ENCODE peak calls at places on chromosomes 16 and 17, in five cellular contexts. L is neural progenitor cell, C is IMR-90, X is MM.1S, O is GM23248. Q is an unnamed sample.

GRCh38 chr17:3798273-3799180 is 2.5 kb downstream of the ITGAE start:
- DNase-seq in L (no peak), C (no peak), X (no peak), O (peak; percentile 9), Q (no peak)

GRCh38 chr17:30323262-30323894 is 10.5 kb downstream of the TMIGD1 start:
- DNase-seq in L (no peak), C (no peak), X (no peak), O (no peak), Q (no peak)

GRCh38 chr16:86951831-86952598 is 365.2 kb downstream of the C16orf95 start:
- DNase-seq in L (no peak), C (peak; percentile 99), X (no peak), O (peak; percentile 97), Q (no peak)

GRCh38 chr17:81166033-81166472 is at the start of gene AATK:
- DNase-seq in L (no peak), C (no peak), X (no peak), O (no peak), Q (no peak)

GRCh38 chr16:56886826-56887225 is 21.8 kb downstream of the SLC12A3 start:
- DNase-seq in L (no peak), C (no peak), X (no peak), O (no peak), Q (no peak)

GRCh38 chr16:74078877-74079586 is 217.6 kb upstream of the PSMD7 start:
- DNase-seq in L (no peak), C (no peak), X (no peak), O (no peak), Q (no peak)

GRCh38 chr16:57810197-57811024 is 8.1 kb upstream of the KIFC3 start:
- DNase-seq in L (peak; percentile 47), C (peak; percentile 68), X (peak; percentile 96), O (peak; percentile 95), Q (no peak)

GRCh38 chr17:82636626-82637598 is 11.3 kb downstream of the WDR45B start:
- DNase-seq in L (no peak), C (no peak), X (no peak), O (no peak), Q (no peak)

GRCh38 chr17:32636593-32637218 is 149.9 kb downstream of the CDK5R1 start:
- DNase-seq in L (no peak), C (no peak), X (no peak), O (no peak), Q (peak; percentile 25)

GRCh38 chr16:68356249-68356918 is 45.6 kb downstream of the PRMT7 start:
- DNase-seq in L (no peak), C (no peak), X (peak; percentile 96), O (no peak), Q (no peak)

GRCh38 chr16:84836234-84836647 is 16.5 kb downstream of the CRISPLD2 start:
- DNase-seq in L (peak; percentile 85), C (peak; percentile 100), X (no peak), O (peak; percentile 100), Q (peak; percentile 32)

GRCh38 chr17:57045868-57046671 is 39.0 kb upstream of the AKAP1 start:
- DNase-seq in L (no peak), C (no peak), X (no peak), O (peak; percentile 23), Q (no peak)

GRCh38 chr16:8741636-8742427 is 55.6 kb downstream of the TMEM186 start:
- DNase-seq in L (no peak), C (no peak), X (no peak), O (no peak), Q (no peak)

GRCh38 chr16:921321-921905 is 49.4 kb downstream of the LMF1 start:
- DNase-seq in L (peak; percentile 1), C (no peak), X (no peak), O (no peak), Q (no peak)

GRCh38 chr16:51165043-51165442 is 14.0 kb upstream of the SALL1 start:
- DNase-seq in L (no peak), C (no peak), X (no peak), O (no peak), Q (no peak)

GRCh38 chr16:19751478-19751877 is 33.4 kb downstream of the IQCK start:
- DNase-seq in L (no peak), C (no peak), X (no peak), O (no peak), Q (no peak)

GRCh38 chr17:1039511-1040215 is 42.7 kb downstream of the TIMM22 start:
- DNase-seq in L (no peak), C (no peak), X (no peak), O (no peak), Q (no peak)

GRCh38 chr17:9402590-9403199 is 172.9 kb downstream of the STX8 start:
- DNase-seq in L (peak; percentile 39), C (peak; percentile 23), X (peak; percentile 21), O (peak; percentile 48), Q (no peak)

GRCh38 chr17:66848496-66848895 is 13.6 kb downstream of the CACNG5 start:
- DNase-seq in L (no peak), C (no peak), X (no peak), O (no peak), Q (no peak)

GRCh38 chr17:27207073-27207511 is 86.8 kb upstream of the WSB1 start:
- DNase-seq in L (no peak), C (peak; percentile 71), X (no peak), O (peak; percentile 82), Q (peak; percentile 30)

GRCh38 chr17:4365103-4365627 is 1.3 kb downstream of the UBE2G1 start:
- DNase-seq in L (peak; percentile 92), C (peak; percentile 88), X (peak; percentile 95), O (peak; percentile 96), Q (peak; percentile 63)

GRCh38 chr16:66953462-66954096 is 7.5 kb upstream of the CES3 start:
- DNase-seq in L (no peak), C (no peak), X (no peak), O (no peak), Q (no peak)
- H3K9ac ChIP-seq in L (no peak overlapping the region), C (no peak overlapping the region), X (no peak overlapping the region), O (no peak overlapping the region), Q (no peak overlapping the region)

GRCh38 chr16:16143941-16144340 is 79.4 kb downstream of the ABCC6 start:
- DNase-seq in L (no peak), C (no peak), X (no peak), O (no peak), Q (no peak)

GRCh38 chr16:16146380-16147315 is 76.6 kb downstream of the ABCC6 start:
- DNase-seq in L (no peak), C (no peak), X (no peak), O (no peak), Q (no peak)

GRCh38 chr16:16143038-16143763 is 80.1 kb downstream of the ABCC6 start:
- DNase-seq in L (peak; percentile 37), C (no peak), X (no peak), O (peak; percentile 21), Q (no peak)

GRCh38 chr16:16144416-16144815 is 78.9 kb downstream of the ABCC6 start:
- DNase-seq in L (no peak), C (no peak), X (no peak), O (peak; percentile 19), Q (no peak)

DNA sequence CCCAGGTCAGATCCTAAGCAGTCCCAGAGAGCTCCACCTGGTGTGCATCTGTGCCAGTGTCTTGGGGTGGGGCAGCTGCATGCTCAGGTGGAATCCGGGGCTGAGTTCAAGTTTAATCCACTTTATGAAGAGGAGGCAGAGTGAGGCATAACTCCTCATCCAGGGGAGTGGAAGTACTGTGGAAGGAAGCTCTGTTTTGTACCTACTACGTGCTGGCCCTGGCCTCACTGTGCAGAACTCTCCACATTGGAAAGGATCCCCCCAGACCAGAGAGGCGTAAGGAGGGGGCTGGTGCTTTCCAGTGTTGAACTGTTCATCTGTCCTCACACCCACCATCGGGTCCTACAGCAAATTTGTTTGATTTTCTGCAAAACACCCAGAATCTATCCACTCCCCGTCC is 78.0 kb downstream of the ABCC6 start:
- DNase-seq in L (no peak), C (no peak), X (no peak), O (no peak), Q (no peak)
- H4K20me1 ChIP-seq in L (peaks cover 3% of the 10 kb centered on the region), C (peaks cover 61% of the 10 kb centered on the region), X (no peaks in the 10 kb centered on the region), O (no peaks in the 10 kb centered on the region), Q (no peaks in the 10 kb centered on the region)

GRCh38 chr16:52676951-52677350 is 130.0 kb upstream of the TOX3 start:
- DNase-seq in L (no peak), C (no peak), X (no peak), O (no peak), Q (no peak)

GRCh38 chr16:52677487-52677886 is 130.5 kb upstream of the TOX3 start:
- DNase-seq in L (no peak), C (no peak), X (no peak), O (no peak), Q (no peak)

GRCh38 chr16:52680993-52681392 is 134.1 kb upstream of the TOX3 start:
- DNase-seq in L (no peak), C (no peak), X (no peak), O (no peak), Q (no peak)
- H3K9ac ChIP-seq in L (no peak overlapping the region), C (no peak overlapping the region), X (no peak overlapping the region), O (no peak overlapping the region), Q (no peak overlapping the region)

GRCh38 chr16:2147981-2148671 is at the start of gene RAB26:
- DNase-seq in L (peak; percentile 92), C (peak; percentile 33), X (peak; percentile 67), O (peak; percentile 69), Q (no peak)
- H4K20me1 ChIP-seq in L (peaks cover 65% of the 10 kb centered on the region), C (peaks cover 55% of the 10 kb centered on the region), X (peaks cover 27% of the 10 kb centered on the region), O (peaks cover 17% of the 10 kb centered on the region), Q (peaks cover 31% of the 10 kb centered on the region)